ENCODE peak calls at places on chromosomes 12 and 14, in five cellular contexts. One of them, this sample, is unnamed.

GRCh38 chr12:9673404-9674225 is 4.1 kb downstream of the CLEC2D start:
- DNase-seq in IMR-90: peak
- DNase-seq in HepG2: peak
- DNase-seq in GM12878: no peak
- DNase-seq in SK-N-SH: peak
- DNase-seq in this sample: peak

GRCh38 chr12:114611145-114612018 is 72.6 kb downstream of the TBX3 start:
- DNase-seq in IMR-90: no peak
- DNase-seq in HepG2: peak
- DNase-seq in GM12878: no peak
- DNase-seq in SK-N-SH: no peak
- DNase-seq in this sample: no peak

GRCh38 chr14:52283099-52283498 is 15.6 kb downstream of the PTGDR start:
- DNase-seq in IMR-90: no peak
- DNase-seq in HepG2: no peak
- DNase-seq in GM12878: no peak
- DNase-seq in SK-N-SH: no peak
- DNase-seq in this sample: no peak

GRCh38 chr14:90559811-90560492 is 163.1 kb downstream of the CALM1 start:
- DNase-seq in IMR-90: no peak
- DNase-seq in HepG2: no peak
- DNase-seq in GM12878: no peak
- DNase-seq in SK-N-SH: no peak
- DNase-seq in this sample: no peak

GRCh38 chr14:92470215-92470614 is 43.4 kb upstream of the RIN3 start:
- DNase-seq in IMR-90: peak
- DNase-seq in HepG2: no peak
- DNase-seq in GM12878: no peak
- DNase-seq in SK-N-SH: no peak
- DNase-seq in this sample: no peak

GRCh38 chr12:111066744-111067437 is 146.5 kb upstream of the MYL2 start:
- DNase-seq in IMR-90: no peak
- DNase-seq in HepG2: no peak
- DNase-seq in GM12878: no peak
- DNase-seq in SK-N-SH: no peak
- DNase-seq in this sample: peak

GRCh38 chr12:104524026-104524425 is 67.3 kb downstream of the CHST11 start:
- DNase-seq in IMR-90: no peak
- DNase-seq in HepG2: no peak
- DNase-seq in GM12878: no peak
- DNase-seq in SK-N-SH: no peak
- DNase-seq in this sample: no peak

GRCh38 chr14:50037837-50038236 is 78.5 kb downstream of the VCPKMT start:
- DNase-seq in IMR-90: no peak
- DNase-seq in HepG2: no peak
- DNase-seq in GM12878: no peak
- DNase-seq in SK-N-SH: no peak
- DNase-seq in this sample: no peak

GRCh38 chr12:114092981-114093380 is 126.9 kb upstream of the RBM19 start:
- DNase-seq in IMR-90: no peak
- DNase-seq in HepG2: no peak
- DNase-seq in GM12878: no peak
- DNase-seq in SK-N-SH: no peak
- DNase-seq in this sample: no peak

GRCh38 chr14:32469388-32470160 is 140.5 kb downstream of the AKAP6 start:
- DNase-seq in IMR-90: peak
- DNase-seq in HepG2: peak
- DNase-seq in GM12878: no peak
- DNase-seq in SK-N-SH: no peak
- DNase-seq in this sample: peak

GRCh38 chr12:5784626-5785130 is 160.4 kb downstream of the ANO2 start:
- DNase-seq in IMR-90: no peak
- DNase-seq in HepG2: no peak
- DNase-seq in GM12878: no peak
- DNase-seq in SK-N-SH: no peak
- DNase-seq in this sample: no peak

GRCh38 chr14:76761198-76761848 is at the start of gene VASH1:
- DNase-seq in IMR-90: peak
- DNase-seq in HepG2: no peak
- DNase-seq in GM12878: no peak
- DNase-seq in SK-N-SH: peak
- DNase-seq in this sample: peak

GRCh38 chr14:47194051-47194450 is 481.4 kb downstream of the MDGA2 start:
- DNase-seq in IMR-90: no peak
- DNase-seq in HepG2: no peak
- DNase-seq in GM12878: no peak
- DNase-seq in SK-N-SH: no peak
- DNase-seq in this sample: no peak

GRCh38 chr14:74981833-74982232 is 20.9 kb upstream of the EIF2B2 start:
- DNase-seq in IMR-90: no peak
- DNase-seq in HepG2: no peak
- DNase-seq in GM12878: no peak
- DNase-seq in SK-N-SH: no peak
- DNase-seq in this sample: no peak

GRCh38 chr14:44640416-44640815 is 133.3 kb upstream of the FSCB start:
- DNase-seq in IMR-90: no peak
- DNase-seq in HepG2: no peak
- DNase-seq in GM12878: no peak
- DNase-seq in SK-N-SH: no peak
- DNase-seq in this sample: no peak

GRCh38 chr14:37150414-37150813 is 22.0 kb downstream of the SLC25A21 start:
- DNase-seq in IMR-90: peak
- DNase-seq in HepG2: peak
- DNase-seq in GM12878: no peak
- DNase-seq in SK-N-SH: peak
- DNase-seq in this sample: no peak

GRCh38 chr14:81323621-81324400 is 76.3 kb downstream of the STON2 start:
- DNase-seq in IMR-90: no peak
- DNase-seq in HepG2: no peak
- DNase-seq in GM12878: no peak
- DNase-seq in SK-N-SH: no peak
- DNase-seq in this sample: peak

GRCh38 chr12:121893901-121894540 is 5.4 kb downstream of the PSMD9 start:
- DNase-seq in IMR-90: peak
- DNase-seq in HepG2: peak
- DNase-seq in GM12878: no peak
- DNase-seq in SK-N-SH: no peak
- DNase-seq in this sample: no peak

GRCh38 chr14:90412058-90412457 is 15.2 kb downstream of the CALM1 start:
- DNase-seq in IMR-90: no peak
- DNase-seq in HepG2: no peak
- DNase-seq in GM12878: no peak
- DNase-seq in SK-N-SH: no peak
- DNase-seq in this sample: no peak

GRCh38 chr12:5537771-5538170 is 105.9 kb downstream of the NTF3 start:
- DNase-seq in IMR-90: no peak
- DNase-seq in HepG2: no peak
- DNase-seq in GM12878: no peak
- DNase-seq in SK-N-SH: no peak
- DNase-seq in this sample: no peak

GRCh38 chr12:42326466-42327226 is 679 bp downstream of the PPHLN1 start:
- DNase-seq in IMR-90: peak
- DNase-seq in HepG2: peak
- DNase-seq in GM12878: no peak
- DNase-seq in SK-N-SH: peak
- DNase-seq in this sample: peak

GRCh38 chr14:99415496-99416281 is 65.0 kb downstream of the SETD3 start:
- DNase-seq in IMR-90: peak
- DNase-seq in HepG2: peak
- DNase-seq in GM12878: peak
- DNase-seq in SK-N-SH: peak
- DNase-seq in this sample: peak

GRCh38 chr14:64303471-64303917 is 9.3 kb upstream of the ESR2 start:
- DNase-seq in IMR-90: peak
- DNase-seq in HepG2: peak
- DNase-seq in GM12878: peak
- DNase-seq in SK-N-SH: peak
- DNase-seq in this sample: peak

GRCh38 chr12:48454675-48455074 is 17.7 kb upstream of the ANP32D start:
- DNase-seq in IMR-90: peak
- DNase-seq in HepG2: peak
- DNase-seq in GM12878: no peak
- DNase-seq in SK-N-SH: no peak
- DNase-seq in this sample: no peak

GRCh38 chr12:69425417-69425816 is 44.8 kb upstream of the FRS2 start:
- DNase-seq in IMR-90: no peak
- DNase-seq in HepG2: no peak
- DNase-seq in GM12878: no peak
- DNase-seq in SK-N-SH: no peak
- DNase-seq in this sample: peak

GRCh38 chr14:69606258-69606657 is 5.1 kb upstream of the SUSD6 start:
- DNase-seq in IMR-90: no peak
- DNase-seq in HepG2: peak
- DNase-seq in GM12878: no peak
- DNase-seq in SK-N-SH: no peak
- DNase-seq in this sample: no peak

GRCh38 chr12:27709932-27710591 is 570 bp upstream of the MRPS35 start:
- DNase-seq in IMR-90: peak
- DNase-seq in HepG2: peak
- DNase-seq in GM12878: peak
- DNase-seq in SK-N-SH: no peak
- DNase-seq in this sample: no peak
- TF ChIP-seq MXI1 in IMR-90: no peak
- TF ChIP-seq MXI1 in HepG2: no peak
- TF ChIP-seq MXI1 in GM12878: no peak
- TF ChIP-seq MXI1 in SK-N-SH: no peak
- TF ChIP-seq MXI1 in this sample: no peak

DNA sequence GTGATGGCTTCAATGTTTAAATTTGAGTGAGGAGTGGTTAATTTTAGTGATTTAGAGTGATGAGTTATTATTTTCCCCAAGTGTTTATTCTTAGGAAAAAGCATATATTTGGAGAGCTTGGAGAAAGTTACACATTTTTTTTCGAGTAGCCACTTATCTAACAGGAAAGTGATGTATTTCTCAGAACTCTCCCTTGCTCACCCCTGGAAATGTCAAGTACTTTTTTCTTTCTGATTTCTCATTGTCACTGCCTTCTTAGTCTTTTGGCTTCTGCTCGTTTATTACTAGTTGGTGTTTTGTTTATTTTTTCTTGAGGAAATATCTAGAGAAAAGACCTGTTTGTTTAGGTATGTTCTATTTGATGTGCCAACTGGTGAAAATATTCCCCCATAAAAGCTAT is 58.8 kb downstream of the AEBP2 start:
- DNase-seq in IMR-90: no peak
- DNase-seq in HepG2: no peak
- DNase-seq in GM12878: no peak
- DNase-seq in SK-N-SH: no peak
- DNase-seq in this sample: no peak
- TF ChIP-seq MXI1 in IMR-90: no peak
- TF ChIP-seq MXI1 in HepG2: no peak
- TF ChIP-seq MXI1 in GM12878: no peak
- TF ChIP-seq MXI1 in SK-N-SH: no peak
- TF ChIP-seq MXI1 in this sample: no peak

GRCh38 chr12:100391856-100392255 is 35.0 kb downstream of the SLC17A8 start:
- DNase-seq in IMR-90: no peak
- DNase-seq in HepG2: peak
- DNase-seq in GM12878: no peak
- DNase-seq in SK-N-SH: no peak
- DNase-seq in this sample: peak
- TF ChIP-seq MXI1 in IMR-90: no peak
- TF ChIP-seq MXI1 in HepG2: no peak
- TF ChIP-seq MXI1 in GM12878: no peak
- TF ChIP-seq MXI1 in SK-N-SH: no peak
- TF ChIP-seq MXI1 in this sample: no peak

GRCh38 chr12:96445743-96446655 is 43.4 kb upstream of the CFAP54 start:
- DNase-seq in IMR-90: peak
- DNase-seq in HepG2: no peak
- DNase-seq in GM12878: peak
- DNase-seq in SK-N-SH: no peak
- DNase-seq in this sample: peak
- TF ChIP-seq MXI1 in IMR-90: no peak
- TF ChIP-seq MXI1 in HepG2: no peak
- TF ChIP-seq MXI1 in GM12878: no peak
- TF ChIP-seq MXI1 in SK-N-SH: no peak
- TF ChIP-seq MXI1 in this sample: no peak